ENCODE peak calls at places on chromosomes 16 and 17, in eight cellular contexts. F is NCI-H1694; D is A549; G is stimulated activated CD4-positive, alpha-beta T cell treated with anti-CD3 and anti-CD28 coated beads, Interleukin-1b, Interleukin-23, amount 100 ng/mL, for 48 hours; N is activated T-helper 1 cell treated with anti-CD3 and anti-CD28 coated beads, Interleukin-2, amount 50 U/mL, for 16 hours; S is astrocyte; T is ELR; I is AG04450. Q is an unnamed sample.
A peak's percentile ranks its signal among the peaks of the same experiment; 100 is the strongest.

GRCh38 chr16:48291754-48292153 is 44.4 kb upstream of the ABCC11 start:
- DNase-seq in F (no peak), D (no peak), G (no peak), N (no peak), S (no peak), T (no peak), I (no peak), Q (no peak)

GRCh38 chr16:68275611-68276191 is 11.4 kb downstream of the SLC7A6 start:
- DNase-seq in F (peak; percentile 78), D (no peak), G (peak; percentile 33), N (no peak), S (no peak), T (no peak), I (no peak), Q (no peak)

GRCh38 chr16:74035816-74036215 is 260.8 kb upstream of the PSMD7 start:
- DNase-seq in F (no peak), D (peak; percentile 17), G (no peak), N (no peak), S (no peak), T (peak; percentile 20), I (no peak), Q (peak; percentile 19)

GRCh38 chr17:3704931-3705717 is 9.2 kb upstream of the P2RX5 start:
- DNase-seq in F (no peak), D (no peak), G (no peak), N (no peak), S (no peak), T (no peak), I (no peak), Q (no peak)

GRCh38 chr16:19168173-19169080 is at the start of gene SYT17:
- DNase-seq in F (no peak), D (peak; percentile 35), G (no peak), N (no peak), S (no peak), T (peak; percentile 10), I (no peak), Q (no peak)

GRCh38 chr17:12519956-12520594 is 145.6 kb upstream of the MYOCD start:
- DNase-seq in F (no peak), D (no peak), G (no peak), N (no peak), S (peak; percentile 32), T (no peak), I (no peak), Q (no peak)

GRCh38 chr17:30551666-30552339 is 74.6 kb downstream of the GOSR1 start:
- DNase-seq in F (no peak), D (no peak), G (no peak), N (no peak), S (no peak), T (no peak), I (no peak), Q (no peak)

GRCh38 chr17:35162755-35163154 is 15.1 kb downstream of the UNC45B start:
- DNase-seq in F (no peak), D (no peak), G (no peak), N (no peak), S (no peak), T (no peak), I (no peak), Q (no peak)

GRCh38 chr16:12484987-12485386 is 318.7 kb downstream of the CPPED1 start:
- DNase-seq in F (no peak), D (no peak), G (no peak), N (no peak), S (no peak), T (no peak), I (no peak), Q (no peak)